ENCODE peak calls at places on chromosomes 7 and 10, in eight cellular contexts. Y is natural killer cell; C is gastrocnemius medialis; V is activated T-cell treated with anti-CD3 and anti-CD28 coated beads, Interleukin-2, amount 50 U/mL, for 4 hours; K is naive thymus-derived CD8-positive, alpha-beta T cell; B is stimulated activated naive CD8-positive, alpha-beta T cell treated with anti-CD3 and anti-CD28 coated beads, Interleukin-15, amount 100 ng/mL, for 72 hours; W is activated CD8-positive, alpha-beta memory T cell treated with anti-CD3 and anti-CD28 coated beads, Interleukin-2, amount 10 ng/mL, durations not matched to agents 7 days and 5 days; D is Panc1. U is an unnamed sample.

GRCh38 chr10:58969578-58969977 is 206.9 kb upstream of the PHYHIPL start:
- ATAC-seq in C (no peak), B (no peak), K (no peak), W (no peak), Y (no peak), V (no peak), D (no peak), U (no peak)

GRCh38 chr7:83672157-83672556 is 23.2 kb upstream of the SEMA3E start:
- ATAC-seq in Y (no peak), C (no peak), K (no peak), W (no peak), D (no peak), B (no peak), V (no peak), U (no peak)

GRCh38 chr10:99908512-99908911 is 101.2 kb downstream of the DNMBP start:
- ATAC-seq in W (peak; percentile 66), C (no peak), B (peak; percentile 89), K (no peak), D (no peak), Y (no peak), V (no peak), U (peak; percentile 92)

GRCh38 chr10:28668363-28669226 is 8.7 kb upstream of the BAMBI start:
- ATAC-seq in K (peak; percentile 66), D (peak; percentile 83), C (no peak), B (peak; percentile 90), V (peak; percentile 92), Y (peak; percentile 71), W (peak; percentile 94), U (peak; percentile 51)

GRCh38 chr7:126667742-126668366 is 584.9 kb downstream of the GRM8 start:
- ATAC-seq in V (no peak), C (no peak), K (no peak), Y (no peak), W (no peak), B (no peak), D (no peak), U (no peak)

GRCh38 chr10:51377070-51377931 is 303.0 kb downstream of the PRKG1 start:
- ATAC-seq in K (no peak), V (no peak), W (no peak), B (no peak), C (peak; percentile 22), Y (no peak), D (no peak), U (no peak)

GRCh38 chr7:154430640-154431039 is 378.4 kb downstream of the DPP6 start:
- ATAC-seq in K (no peak), D (no peak), C (peak; percentile 73), B (no peak), V (no peak), W (no peak), Y (no peak), U (no peak)

GRCh38 chr10:77746313-77746712 is 108.7 kb upstream of the KCNMA1 start:
- ATAC-seq in W (no peak), Y (no peak), D (no peak), V (no peak), C (no peak), B (no peak), K (no peak), U (no peak)

GRCh38 chr7:25031007-25031406 is 51.0 kb upstream of the OSBPL3 start:
- ATAC-seq in D (no peak), B (no peak), Y (no peak), C (no peak), W (no peak), K (no peak), V (no peak), U (peak; percentile 49)

GRCh38 chr10:104260775-104261115 is 6.1 kb downstream of the GSTO1 start:
- ATAC-seq in W (peak; percentile 64), B (peak; percentile 75), C (no peak), Y (no peak), D (no peak), K (no peak), V (peak; percentile 80), U (peak; percentile 89)

GRCh38 chr7:69676247-69676646 is 78.0 kb downstream of the AUTS2 start:
- ATAC-seq in W (no peak), K (no peak), V (no peak), B (no peak), Y (no peak), D (no peak), C (no peak), U (no peak)

GRCh38 chr7:3897430-3898385 is 596.7 kb downstream of the SDK1 start:
- ATAC-seq in D (peak; percentile 69), V (peak; percentile 66), Y (peak; percentile 47), C (peak; percentile 99), K (peak; percentile 54), B (peak; percentile 63), W (no peak), U (peak; percentile 48)

U was measured in activated T-helper 17 cell treated with anti-CD3 and anti-CD28 coated beads, Interleukin-2, amount 50 U/mL, for 72 hours.